ENCODE peak calls at places on chromosome 5, in ten cellular contexts. One of them, this sample, is unnamed.

GRCh38 chr5:73764586-73764985 is 138.6 kb downstream of the ARHGEF28 start:
- DNase-seq in breast epithelium: no peak
- DNase-seq in NCI-H2029: no peak
- DNase-seq in NCI-H146: no peak
- DNase-seq in prostate gland: no peak
- DNase-seq in EL: peak; percentile 90
- DNase-seq in type B pancreatic cell: no peak
- DNase-seq in astrocyte of the spinal cord: peak; percentile 46
- DNase-seq in T-helper 1 cell: no peak
- DNase-seq in left lung: no peak
- DNase-seq in this sample: no peak

GRCh38 chr5:128695791-128696520 is 157.9 kb upstream of the FBN2 start:
- DNase-seq in breast epithelium: no peak
- DNase-seq in NCI-H2029: no peak
- DNase-seq in NCI-H146: no peak
- DNase-seq in prostate gland: no peak
- DNase-seq in EL: no peak
- DNase-seq in type B pancreatic cell: no peak
- DNase-seq in astrocyte of the spinal cord: no peak
- DNase-seq in T-helper 1 cell: no peak
- DNase-seq in left lung: no peak
- DNase-seq in this sample: no peak

GRCh38 chr5:112691341-112691685 is 46.4 kb upstream of the APC start:
- DNase-seq in breast epithelium: no peak
- DNase-seq in NCI-H2029: no peak
- DNase-seq in NCI-H146: peak; percentile 24
- DNase-seq in prostate gland: no peak
- DNase-seq in EL: no peak
- DNase-seq in type B pancreatic cell: no peak
- DNase-seq in astrocyte of the spinal cord: no peak
- DNase-seq in T-helper 1 cell: no peak
- DNase-seq in left lung: no peak
- DNase-seq in this sample: no peak

GRCh38 chr5:132422720-132423442 is 53.4 kb downstream of the SLC22A5 start:
- DNase-seq in breast epithelium: no peak
- DNase-seq in NCI-H2029: no peak
- DNase-seq in NCI-H146: no peak
- DNase-seq in prostate gland: no peak
- DNase-seq in EL: peak; percentile 40
- DNase-seq in type B pancreatic cell: no peak
- DNase-seq in astrocyte of the spinal cord: no peak
- DNase-seq in T-helper 1 cell: no peak
- DNase-seq in left lung: no peak
- DNase-seq in this sample: no peak

GRCh38 chr5:141715340-141715905 is 33.4 kb upstream of the ARAP3 start:
- DNase-seq in breast epithelium: no peak
- DNase-seq in NCI-H2029: no peak
- DNase-seq in NCI-H146: no peak
- DNase-seq in prostate gland: no peak
- DNase-seq in EL: no peak
- DNase-seq in type B pancreatic cell: no peak
- DNase-seq in astrocyte of the spinal cord: no peak
- DNase-seq in T-helper 1 cell: no peak
- DNase-seq in left lung: no peak
- DNase-seq in this sample: no peak

GRCh38 chr5:142584843-142585242 is 101.0 kb downstream of the FGF1 start:
- DNase-seq in breast epithelium: no peak
- DNase-seq in NCI-H2029: no peak
- DNase-seq in NCI-H146: no peak
- DNase-seq in prostate gland: no peak
- DNase-seq in EL: no peak
- DNase-seq in type B pancreatic cell: no peak
- DNase-seq in astrocyte of the spinal cord: no peak
- DNase-seq in T-helper 1 cell: no peak
- DNase-seq in left lung: no peak
- DNase-seq in this sample: no peak

GRCh38 chr5:87594566-87594965 is 181.8 kb upstream of the CCNH start:
- DNase-seq in breast epithelium: no peak
- DNase-seq in NCI-H2029: no peak
- DNase-seq in NCI-H146: no peak
- DNase-seq in prostate gland: no peak
- DNase-seq in EL: no peak
- DNase-seq in type B pancreatic cell: no peak
- DNase-seq in astrocyte of the spinal cord: no peak
- DNase-seq in T-helper 1 cell: no peak
- DNase-seq in left lung: no peak
- DNase-seq in this sample: no peak

GRCh38 chr5:2491846-2492245 is 259.6 kb downstream of the IRX2 start:
- DNase-seq in breast epithelium: no peak
- DNase-seq in NCI-H2029: no peak
- DNase-seq in NCI-H146: no peak
- DNase-seq in prostate gland: no peak
- DNase-seq in EL: no peak
- DNase-seq in type B pancreatic cell: no peak
- DNase-seq in astrocyte of the spinal cord: no peak
- DNase-seq in T-helper 1 cell: no peak
- DNase-seq in left lung: no peak
- DNase-seq in this sample: no peak

GRCh38 chr5:131570757-131571156 is 64.3 kb downstream of the RAPGEF6 start:
- DNase-seq in breast epithelium: no peak
- DNase-seq in NCI-H2029: no peak
- DNase-seq in NCI-H146: no peak
- DNase-seq in prostate gland: no peak
- DNase-seq in EL: no peak
- DNase-seq in type B pancreatic cell: no peak
- DNase-seq in astrocyte of the spinal cord: no peak
- DNase-seq in T-helper 1 cell: no peak
- DNase-seq in left lung: no peak
- DNase-seq in this sample: no peak

GRCh38 chr5:138289296-138289695 is 14.9 kb upstream of the GFRA3 start:
- DNase-seq in breast epithelium: no peak
- DNase-seq in NCI-H2029: no peak
- DNase-seq in NCI-H146: no peak
- DNase-seq in prostate gland: no peak
- DNase-seq in EL: no peak
- DNase-seq in type B pancreatic cell: no peak
- DNase-seq in astrocyte of the spinal cord: no peak
- DNase-seq in T-helper 1 cell: no peak
- DNase-seq in left lung: no peak
- DNase-seq in this sample: peak; percentile 98

GRCh38 chr5:156359452-156359851 is 32.5 kb downstream of the SGCD start:
- DNase-seq in breast epithelium: no peak
- DNase-seq in NCI-H2029: no peak
- DNase-seq in NCI-H146: no peak
- DNase-seq in prostate gland: no peak
- DNase-seq in EL: peak; percentile 32
- DNase-seq in type B pancreatic cell: no peak
- DNase-seq in astrocyte of the spinal cord: peak; percentile 41
- DNase-seq in T-helper 1 cell: no peak
- DNase-seq in left lung: no peak
- DNase-seq in this sample: no peak